ENCODE peak calls at places on chromosomes 4 and X, in seven cellular contexts. E, J, U, N, R, X and H are unnamed samples.

GRCh38 chr4:74640111-74640903 is 154.0 kb downstream of the BTC start:
- DNase-seq in E (no peak), J (no peak), U (no peak), N (no peak), R (peak; percentile 89), X (no peak), H (no peak)

GRCh38 chr4:91268913-91269312 is 1034.9 kb upstream of the GRID2 start:
- DNase-seq in E (no peak), J (peak; percentile 46), U (no peak), N (no peak), R (no peak), X (no peak), H (no peak)

GRCh38 chr4:88017516-88018302 is 10.3 kb downstream of the PKD2 start:
- DNase-seq in E (no peak), J (no peak), U (peak; percentile 58), N (no peak), R (peak; percentile 97), X (no peak), H (no peak)

GRCh38 chr4:122827258-122827887 is 742 bp downstream of the FGF2 start:
- DNase-seq in E (no peak), J (peak; percentile 38), U (no peak), N (peak; percentile 2), R (peak; percentile 34), X (no peak), H (no peak)

GRCh38 chr4:185710487-185710995 is 101.5 kb downstream of the SORBS2 start:
- DNase-seq in E (no peak), J (no peak), U (no peak), N (no peak), R (no peak), X (no peak), H (no peak)

GRCh38 chr4:138487217-138487616 is 245.1 kb upstream of the SLC7A11 start:
- DNase-seq in E (no peak), J (no peak), U (no peak), N (no peak), R (no peak), X (no peak), H (no peak)

GRCh38 chr4:147498031-147498700 is 17.3 kb downstream of the EDNRA start:
- DNase-seq in E (no peak), J (no peak), U (no peak), N (no peak), R (peak; percentile 87), X (no peak), H (no peak)

GRCh38 chr4:163344147-163345050 is 707 bp downstream of the NPY5R start:
- DNase-seq in E (no peak), J (peak; percentile 33), U (no peak), N (no peak), R (no peak), X (peak; percentile 82), H (no peak)

GRCh38 chrX:53458082-53458481 is 23.9 kb upstream of the HSD17B10 start:
- DNase-seq in E (no peak), J (no peak), U (peak; percentile 29), N (no peak), R (peak; percentile 21), X (no peak), H (no peak)

GRCh38 chr4:112381996-112382692 is 85.0 kb downstream of the ALPK1 start:
- DNase-seq in E (peak; percentile 50), J (peak; percentile 5), U (no peak), N (no peak), R (no peak), X (no peak), H (no peak)

GRCh38 chrX:55486736-55487135 is 2.9 kb downstream of the USP51 start:
- DNase-seq in E (no peak), J (no peak), U (peak; percentile 4), N (no peak), R (no peak), X (no peak), H (no peak)

GRCh38 chr4:74038161-74039064 is at the start of gene CXCL3:
- DNase-seq in E (peak; percentile 10), J (peak; percentile 75), U (peak; percentile 72), N (no peak), R (peak; percentile 71), X (peak; percentile 81), H (peak; percentile 22)

GRCh38 chrX:41922125-41922521 is 1.2 kb downstream of the CASK start:
- DNase-seq in E (no peak), J (peak; percentile 51), U (no peak), N (no peak), R (peak; percentile 31), X (no peak), H (no peak)

GRCh38 chr4:158133551-158133950 is 39.3 kb downstream of the GASK1B start:
- DNase-seq in E (no peak), J (no peak), U (no peak), N (no peak), R (no peak), X (no peak), H (no peak)

GRCh38 chr4:73520821-73521220 is 39.3 kb downstream of the AFM start:
- DNase-seq in E (no peak), J (peak; percentile 87), U (peak; percentile 24), N (no peak), R (peak; percentile 65), X (no peak), H (no peak)

GRCh38 chrX:46665232-46666162 is 91.9 kb downstream of the CHST7 start:
- DNase-seq in E (peak; percentile 10), J (no peak), U (no peak), N (no peak), R (no peak), X (no peak), H (no peak)

GRCh38 chrX:16882702-16883486 is 12.7 kb upstream of the RBBP7 start:
- DNase-seq in E (peak; percentile 25), J (peak; percentile 89), U (peak; percentile 74), N (peak; percentile 55), R (peak; percentile 77), X (no peak), H (peak; percentile 49)

GRCh38 chr4:8771666-8772065 is 100.0 kb downstream of the HMX1 start:
- DNase-seq in E (no peak), J (no peak), U (no peak), N (no peak), R (no peak), X (peak; percentile 72), H (no peak)

GRCh38 chr4:84159767-84160166 is 339.3 kb downstream of the NKX6-1 start:
- DNase-seq in E (no peak), J (peak; percentile 13), U (peak; percentile 4), N (no peak), R (no peak), X (no peak), H (no peak)